ENCODE peak calls at places on chromosomes 16 and 17, in five cellular contexts. R is T-helper 9 cell, L is HCT116, A is IMR-90, D is T-helper 1 cell. Z is an unnamed sample.

GRCh38 chr16:72976047-72976746 is 71.7 kb downstream of the ZFHX3 start:
- DNase-seq in D (no peak), R (no peak), L (no peak), A (no peak), Z (no peak)

GRCh38 chr17:61641715-61642114 is 50.7 kb upstream of the NACA2 start:
- DNase-seq in A (no peak), R (no peak), L (no peak), D (no peak), Z (no peak)

GRCh38 chr17:16447676-16448075 is 32.3 kb downstream of the TRPV2 start:
- DNase-seq in D (no peak), L (no peak), R (no peak), A (no peak), Z (no peak)

GRCh38 chr17:59149051-59149450 is 5.9 kb downstream of the SKA2 start:
- DNase-seq in L (no peak), R (no peak), A (peak; percentile 57), D (no peak), Z (no peak)

GRCh38 chr17:76545918-76546555 is 6.2 kb downstream of the PRCD start:
- DNase-seq in D (no peak), A (no peak), L (no peak), R (no peak), Z (no peak)

GRCh38 chr17:66655861-66656260 is 179.1 kb upstream of the CACNG5 start:
- DNase-seq in A (peak; percentile 80), D (no peak), R (no peak), L (no peak), Z (no peak)

GRCh38 chr17:72878975-72879660 is 213.4 kb downstream of the SLC39A11 start:
- DNase-seq in R (no peak), A (no peak), L (no peak), D (no peak), Z (no peak)

GRCh38 chr16:27520982-27521673 is 28.6 kb downstream of the GTF3C1 start:
- DNase-seq in L (no peak), R (no peak), D (no peak), A (peak; percentile 63), Z (no peak)

GRCh38 chr17:77457572-77458201 is 316.9 kb downstream of the SEC14L1 start:
- DNase-seq in A (no peak), R (no peak), L (no peak), D (no peak), Z (no peak)

GRCh38 chr17:21005803-21006202 is 37.0 kb downstream of the USP22 start:
- DNase-seq in R (no peak), L (no peak), D (no peak), A (no peak), Z (no peak)

GRCh38 chr17:58468944-58469343 is 19.3 kb downstream of the HSF5 start:
- DNase-seq in A (no peak), R (no peak), L (no peak), D (no peak), Z (no peak)

GRCh38 chr16:53083123-53083522 is 28.3 kb downstream of the CHD9 start:
- DNase-seq in R (no peak), L (no peak), D (no peak), A (peak; percentile 43), Z (no peak)

GRCh38 chr16:28974007-28974436 is 556 bp upstream of the SPNS1 start:
- DNase-seq in L (peak; percentile 23), D (no peak), R (no peak), A (peak; percentile 65), Z (no peak)

GRCh38 chr17:74325743-74326379 is at the start of gene KIF19:
- DNase-seq in A (no peak), R (peak; percentile 49), D (peak; percentile 39), L (no peak), Z (peak; percentile 64)

GRCh38 chr17:57043276-57043675 is 41.8 kb upstream of the AKAP1 start:
- DNase-seq in D (no peak), R (no peak), A (no peak), L (no peak), Z (no peak)

Z was measured in CD8-positive, alpha-beta memory T cell.